ENCODE peak calls at places on chromosomes 2 and 18, in seven cellular contexts. M is AG09309, Q is sigmoid colon, C is upper lobe of right lung, V is fibroblast of the aortic adventitia, U is thyroid gland, D is endodermal cell. X is an unnamed sample.

GRCh38 chr2:210477496-210477895 is 937 bp upstream of the LANCL1 start:
- DNase-seq in M (peak), Q (no peak), C (no peak), V (peak), U (peak), D (peak), X (peak)

GRCh38 chr2:97663962-97664635 is at the start of gene ACTR1B:
- DNase-seq in M (peak), Q (peak), C (peak), V (peak), U (peak), D (peak), X (peak)

GRCh38 chr2:208466920-208467298 is 60.3 kb downstream of the PTH2R start:
- DNase-seq in M (no peak), Q (no peak), C (no peak), V (peak), U (no peak), D (no peak), X (no peak)

GRCh38 chr2:1741851-1742250 is 2.5 kb downstream of the PXDN start:
- DNase-seq in M (no peak), Q (peak), C (peak), V (no peak), U (no peak), D (peak), X (no peak)

GRCh38 chr2:172103471-172104292 is 982 bp upstream of the DLX2 start:
- DNase-seq in M (no peak), Q (peak), C (peak), V (peak), U (peak), D (peak), X (peak)

GRCh38 chr18:12295389-12296086 is 12.5 kb upstream of the TUBB6 start:
- DNase-seq in M (no peak), Q (peak), C (no peak), V (no peak), U (no peak), D (no peak), X (peak)

GRCh38 chr18:5285326-5285725 is 10.2 kb downstream of the ZBTB14 start:
- DNase-seq in M (no peak), Q (no peak), C (no peak), V (no peak), U (no peak), D (no peak), X (no peak)

GRCh38 chr2:158953926-158954763 is 14.3 kb upstream of the TANC1 start:
- DNase-seq in M (peak), Q (peak), C (peak), V (peak), U (peak), D (no peak), X (peak)

GRCh38 chr2:84077504-84077903 is 381.6 kb downstream of the SUCLG1 start:
- DNase-seq in M (no peak), Q (no peak), C (no peak), V (no peak), U (no peak), D (peak), X (peak)

GRCh38 chr2:10620481-10620880 is 69.3 kb downstream of the NOL10 start:
- DNase-seq in M (peak), Q (no peak), C (no peak), V (peak), U (no peak), D (no peak), X (peak)

GRCh38 chr2:166090900-166091299 is 36.9 kb downstream of the SCN1A start:
- DNase-seq in M (peak), Q (no peak), C (no peak), V (peak), U (no peak), D (no peak), X (peak)

GRCh38 chr2:160221391-160222276 is 21.6 kb upstream of the ITGB6 start:
- DNase-seq in M (peak), Q (peak), C (peak), V (peak), U (peak), D (no peak), X (peak)

GRCh38 chr18:53796042-53796729 is 428.3 kb downstream of the MBD2 start:
- DNase-seq in M (peak), Q (no peak), C (no peak), V (peak), U (no peak), D (no peak), X (peak)

GRCh38 chr2:8148260-8148880 is 533.5 kb upstream of the ID2 start:
- DNase-seq in M (peak), Q (no peak), C (no peak), V (peak), U (no peak), D (no peak), X (peak)

GRCh38 chr2:129734343-129735034 is 245.0 kb upstream of the RAB6C start:
- DNase-seq in M (no peak), Q (no peak), C (no peak), V (no peak), U (no peak), D (peak), X (no peak)

GRCh38 chr18:78927616-78928015 is 52.0 kb upstream of the SALL3 start:
- DNase-seq in M (no peak), Q (no peak), C (no peak), V (no peak), U (no peak), D (no peak), X (no peak)

GRCh38 chr18:35577045-35577848 is 4.3 kb upstream of the GALNT1 start:
- DNase-seq in M (no peak), Q (no peak), C (no peak), V (no peak), U (no peak), D (no peak), X (no peak)

GRCh38 chr2:144477943-144478283 is 42.0 kb downstream of the ZEB2 start:
- DNase-seq in M (no peak), Q (no peak), C (no peak), V (no peak), U (peak), D (no peak), X (no peak)

GRCh38 chr18:12462242-12462641 is 54.5 kb downstream of the PRELID3A start:
- DNase-seq in M (no peak), Q (no peak), C (no peak), V (no peak), U (no peak), D (no peak), X (no peak)

GRCh38 chr18:40355701-40356100 is 1599.3 kb upstream of the PIK3C3 start:
- DNase-seq in M (no peak), Q (no peak), C (no peak), V (no peak), U (no peak), D (no peak), X (peak)

GRCh38 chr2:29528891-29529520 is 392.4 kb downstream of the ALK start:
- DNase-seq in M (peak), Q (no peak), C (peak), V (peak), U (no peak), D (no peak), X (peak)

GRCh38 chr2:163734911-163735691 is 707 bp downstream of the FIGN start:
- DNase-seq in M (no peak), Q (no peak), C (no peak), V (peak), U (no peak), D (peak), X (peak)

GRCh38 chr18:47323158-47323557 is 71.7 kb upstream of the SKOR2 start:
- DNase-seq in M (no peak), Q (no peak), C (no peak), V (peak), U (no peak), D (no peak), X (peak)

GRCh38 chr2:172693037-172693436 is 42.6 kb upstream of the RAPGEF4 start:
- DNase-seq in M (peak), Q (peak), C (no peak), V (peak), U (no peak), D (no peak), X (peak)

GRCh38 chr2:174158003-174158402 is 90.3 kb downstream of the OLA1 start:
- DNase-seq in M (no peak), Q (no peak), C (no peak), V (peak), U (peak), D (peak), X (peak)

GRCh38 chr2:216404010-216404618 is 8.2 kb upstream of the SMARCAL1 start:
- DNase-seq in M (no peak), Q (no peak), C (no peak), V (peak), U (peak), D (peak), X (peak)

GRCh38 chr2:174334781-174335604 is at the start of gene SP9:
- DNase-seq in M (peak), Q (no peak), C (no peak), V (no peak), U (peak), D (peak), X (peak)

GRCh38 chr2:209322041-209322440 is 101.8 kb upstream of the MAP2 start:
- DNase-seq in M (no peak), Q (no peak), C (no peak), V (no peak), U (no peak), D (no peak), X (no peak)

GRCh38 chr2:60794271-60794863 is 38.3 kb downstream of the PAPOLG start:
- DNase-seq in M (no peak), Q (no peak), C (no peak), V (peak), U (no peak), D (no peak), X (peak)

GRCh38 chr2:235041221-235041917 is 89.6 kb downstream of the SH3BP4 start:
- DNase-seq in M (no peak), Q (no peak), C (peak), V (no peak), U (no peak), D (no peak), X (no peak)

GRCh38 chr2:218727502-218728165 is 17.0 kb downstream of the TTLL4 start:
- DNase-seq in M (no peak), Q (no peak), C (no peak), V (peak), U (no peak), D (no peak), X (peak)

GRCh38 chr2:40343904-40344303 is 108.0 kb downstream of the SLC8A1 start:
- DNase-seq in M (no peak), Q (no peak), C (no peak), V (peak), U (no peak), D (no peak), X (peak)

GRCh38 chr2:149037851-149038250 is 648 bp upstream of the LYPD6B start:
- DNase-seq in M (no peak), Q (no peak), C (no peak), V (no peak), U (no peak), D (peak), X (no peak)

DNA sequence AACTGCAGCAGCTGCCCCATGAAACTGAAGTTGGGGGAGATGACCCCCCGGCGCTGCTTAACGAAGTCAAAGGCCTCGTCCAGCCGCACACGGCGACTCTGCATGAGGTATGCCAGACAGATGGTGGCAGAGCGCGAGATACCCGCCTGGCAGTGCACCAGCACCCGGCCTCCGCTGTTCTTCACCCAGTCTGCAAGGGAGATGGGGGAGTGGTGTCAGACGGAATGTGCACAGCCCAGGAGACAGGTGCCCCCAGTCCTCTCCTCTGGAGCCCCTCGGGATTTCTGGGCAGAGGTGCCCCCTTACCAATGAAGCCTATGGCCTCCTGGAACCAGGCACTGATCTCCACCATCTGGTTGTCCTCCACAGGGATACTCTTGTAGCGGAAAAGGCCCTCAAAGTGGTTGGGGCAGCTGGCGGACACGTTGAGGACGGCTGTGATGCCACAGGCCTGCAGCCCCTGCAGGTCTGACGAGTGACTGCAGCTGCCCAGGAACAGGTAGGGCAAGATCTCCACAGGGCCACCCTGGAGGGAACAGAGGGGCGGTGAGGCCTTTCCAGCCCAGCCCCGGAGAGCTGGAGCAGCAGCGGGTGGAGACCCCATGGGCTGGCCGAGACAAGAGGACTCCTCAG is 1.3 kb downstream of the DUSP2 start:
- DNase-seq in M (no peak), Q (peak), C (peak), V (no peak), U (no peak), D (peak), X (no peak)
- H3K4me3 ChIP-seq in M (peak), Q (peak), C (peak), V (no peak), U (no peak), D (no peak), X (peak)

DNA sequence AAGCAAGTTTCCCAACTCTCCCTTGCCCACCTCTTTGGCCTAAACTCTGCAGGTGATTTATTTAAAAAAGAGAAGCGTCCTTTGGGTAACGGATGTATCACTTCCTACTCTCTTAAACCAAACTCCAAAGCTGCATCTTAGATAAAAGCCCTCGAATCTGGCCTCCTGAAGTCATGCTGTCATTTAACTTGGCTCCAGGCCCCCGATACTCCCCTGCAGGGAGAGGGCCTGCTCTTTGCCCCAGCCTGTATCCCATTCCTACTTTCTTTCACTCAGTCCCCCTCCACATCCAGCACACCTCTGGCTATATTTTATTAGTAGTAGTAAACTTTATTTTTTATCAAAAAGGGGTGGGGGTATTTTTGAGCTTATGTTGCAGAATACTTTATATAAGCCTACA is 19.0 kb downstream of the TEKT4 start:
- DNase-seq in M (no peak), Q (no peak), C (no peak), V (no peak), U (no peak), D (no peak), X (no peak)
- TF ChIP-seq CTCF in M (no peak), Q (no peak), C (no peak), V (no peak), U (no peak), D (no peak), X (no peak)

DNA sequence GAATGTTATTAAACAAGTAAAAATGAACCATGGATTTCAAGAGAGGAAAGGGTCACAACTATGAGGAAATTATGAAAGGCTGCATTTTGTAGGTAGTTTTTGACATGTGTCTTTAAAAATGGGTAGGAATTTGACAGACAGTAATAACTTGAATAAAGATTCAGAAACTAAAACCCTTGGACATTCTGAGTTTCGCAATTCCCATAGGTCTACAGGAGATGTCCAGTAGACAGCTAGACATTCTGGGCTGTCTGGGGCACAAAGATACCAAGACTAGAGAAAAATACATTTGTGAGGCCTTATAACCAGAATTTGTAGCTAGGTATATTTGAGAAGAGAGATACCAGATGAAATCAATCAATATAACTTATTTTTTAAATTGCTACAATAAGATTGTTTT is 42.3 kb downstream of the DNAJC10 start:
- DNase-seq in M (no peak), Q (no peak), C (no peak), V (no peak), U (no peak), D (no peak), X (no peak)
- H3K4me3 ChIP-seq in M (no peak), Q (no peak), C (no peak), V (no peak), U (no peak), D (no peak), X (no peak)

DNA sequence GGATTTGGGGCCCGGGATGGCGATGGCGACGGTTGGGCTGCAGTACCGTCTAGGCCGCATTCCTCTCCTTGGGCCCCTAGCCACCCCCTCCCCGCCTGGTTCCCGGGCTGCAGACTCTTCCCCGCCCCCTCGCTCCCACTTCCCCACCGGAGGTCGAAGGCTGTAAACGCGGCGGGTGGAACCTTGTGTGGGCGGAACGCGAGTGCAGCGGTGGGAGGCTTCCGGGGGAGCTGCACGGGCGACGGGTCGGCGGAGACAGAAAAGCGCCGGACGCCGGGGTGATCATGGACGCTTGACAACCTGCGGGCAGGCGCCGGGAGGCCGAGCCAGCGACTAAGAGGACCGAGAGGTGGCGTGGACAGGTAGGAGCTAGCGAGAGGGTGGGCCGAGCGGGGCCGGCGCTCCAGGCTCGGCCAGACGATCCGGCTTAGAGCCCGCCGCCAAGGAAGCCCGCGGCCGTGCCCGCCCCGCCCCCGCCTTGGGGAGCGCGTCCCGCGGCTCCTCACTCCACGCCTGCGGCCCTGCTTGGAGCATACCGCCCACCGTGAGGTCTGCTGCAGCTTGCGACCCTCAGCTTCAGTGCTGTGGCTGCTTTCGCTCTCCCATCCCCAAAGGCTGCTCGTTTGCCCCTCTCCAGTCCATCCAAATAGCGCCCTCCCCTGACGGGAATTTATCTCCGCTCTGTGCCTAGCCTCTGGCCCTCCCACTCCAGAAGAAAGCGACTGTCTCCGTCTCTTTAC is at the start of gene COPS7B:
- DNase-seq in M (no peak), Q (peak), C (peak), V (peak), U (peak), D (peak), X (peak)
- TF ChIP-seq CTCF in M (peak), Q (no peak), C (peak), V (peak), U (peak), D (peak), X (peak)

GRCh38 chr2:121283670-121284245 is 1.2 kb downstream of the TFCP2L1 start:
- DNase-seq in M (no peak), Q (no peak), C (no peak), V (no peak), U (peak), D (no peak), X (no peak)
- H3K4me3 ChIP-seq in M (no peak), Q (peak), C (peak), V (no peak), U (peak), D (peak), X (no peak)

GRCh38 chr2:69149631-69150215 is 136.7 kb downstream of the ANTXR1 start:
- DNase-seq in M (peak), Q (peak), C (no peak), V (peak), U (peak), D (peak), X (peak)
- TF ChIP-seq CTCF in M (peak), Q (no peak), C (no peak), V (no peak), U (no peak), D (no peak), X (peak)

GRCh38 chr2:28399289-28399688 is 6.6 kb downstream of the FOSL2 start:
- DNase-seq in M (no peak), Q (no peak), C (no peak), V (no peak), U (no peak), D (no peak), X (no peak)
- H3K4me3 ChIP-seq in M (peak), Q (no peak), C (no peak), V (no peak), U (no peak), D (no peak), X (peak)

DNA sequence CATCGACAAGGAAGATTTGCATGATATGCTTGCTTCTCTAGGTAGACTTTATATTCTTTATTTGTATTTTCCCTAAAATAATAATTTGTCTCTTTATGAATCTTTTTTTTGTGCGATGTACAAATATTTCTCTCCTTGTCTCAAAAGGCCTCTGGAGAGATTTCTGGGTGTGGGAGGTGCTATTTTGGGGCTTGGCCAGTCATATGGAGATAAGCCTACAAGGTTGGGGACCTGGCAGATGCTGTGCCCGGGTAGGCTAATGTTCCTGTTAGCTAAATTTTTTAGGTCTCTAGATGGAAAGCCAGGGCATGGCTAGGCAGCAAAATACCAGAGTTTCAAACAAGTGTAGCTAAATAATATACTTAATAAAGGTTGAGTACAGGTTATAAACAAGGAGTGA is 11.1 kb downstream of the MYL12B start:
- DNase-seq in M (no peak), Q (no peak), C (no peak), V (no peak), U (no peak), D (no peak), X (no peak)
- TF ChIP-seq CTCF in M (no peak), Q (no peak), C (no peak), V (no peak), U (no peak), D (no peak), X (no peak)